ENCODE peak calls at places on chromosomes 2 and 18, in five cellular contexts. E is progenitor cell of endocrine pancreas; W is endothelial cell of umbilical vein; N is NCI-H446 treated with DMSO at 0.1 percent for 48 hours; Y is activated CD4-positive, alpha-beta T cell treated with anti-CD3 and anti-CD28 coated beads for 36 hours. Z is an unnamed sample.

GRCh38 chr2:7014201-7014640 is 97.0 kb downstream of the RNF144A start:
- DNase-seq in Y (peak), W (no peak), E (no peak), N (no peak), Z (peak)

GRCh38 chr18:24103622-24104021 is 35.2 kb upstream of the CABYR start:
- DNase-seq in N (no peak), E (no peak), Y (no peak), W (no peak), Z (no peak)

GRCh38 chr2:239388236-239389151 is 12.3 kb downstream of the HDAC4 start:
- DNase-seq in E (no peak), N (no peak), W (no peak), Y (no peak), Z (no peak)

GRCh38 chr2:120740765-120741513 is 5.3 kb downstream of the GLI2 start:
- DNase-seq in N (no peak), E (peak), Y (no peak), W (no peak), Z (peak)

GRCh38 chr2:37105150-37105549 is 20.8 kb downstream of the GPATCH11 start:
- DNase-seq in N (no peak), W (no peak), E (no peak), Y (no peak), Z (no peak)

GRCh38 chr18:44938396-44939036 is 257.8 kb downstream of the SETBP1 start:
- DNase-seq in Y (no peak), W (peak), N (no peak), E (no peak), Z (peak)

GRCh38 chr2:8391584-8391983 is 290.3 kb upstream of the ID2 start:
- DNase-seq in E (no peak), N (no peak), Y (no peak), W (no peak), Z (peak)

GRCh38 chr18:69838620-69839411 is 108.9 kb downstream of the CD226 start:
- DNase-seq in E (no peak), N (no peak), W (no peak), Y (peak), Z (peak)

GRCh38 chr18:59067873-59068272 is 71.8 kb upstream of the SEC11C start:
- DNase-seq in Y (peak), E (no peak), N (no peak), W (peak), Z (peak)

GRCh38 chr18:11877497-11877896 is 26.3 kb downstream of the CHMP1B start:
- DNase-seq in W (no peak), E (no peak), Y (no peak), N (no peak), Z (no peak)

GRCh38 chr18:55783921-55784320 is 195.9 kb upstream of the TCF4 start:
- DNase-seq in E (no peak), W (no peak), N (peak), Y (no peak), Z (no peak)

GRCh38 chr18:11733031-11733430 is 44.0 kb downstream of the GNAL start:
- DNase-seq in N (no peak), Y (peak), E (peak), W (peak), Z (peak)

GRCh38 chr2:190271783-190272456 is 47.7 kb downstream of the HIBCH start:
- DNase-seq in Y (no peak), N (no peak), W (no peak), E (no peak), Z (no peak)

GRCh38 chr2:127740665-127741287 is 39.5 kb downstream of the SFT2D3 start:
- DNase-seq in N (no peak), Y (no peak), W (no peak), E (no peak), Z (no peak)

GRCh38 chr2:25290811-25291510 is 50.8 kb downstream of the DNMT3A start:
- DNase-seq in Y (no peak), W (peak), E (no peak), N (no peak), Z (peak)

GRCh38 chr18:42801706-42802105 is 313.8 kb downstream of the RIT2 start:
- DNase-seq in N (no peak), Y (no peak), E (no peak), W (no peak), Z (no peak)

GRCh38 chr2:175097297-175097696 is 70.7 kb downstream of the ATF2 start:
- DNase-seq in E (no peak), Y (no peak), W (no peak), N (no peak), Z (no peak)

GRCh38 chr2:213806125-213806726 is 522.0 kb downstream of the SPAG16 start:
- DNase-seq in W (peak), N (peak), E (no peak), Y (no peak), Z (peak)

GRCh38 chr2:239904496-239904895 is 120.6 kb downstream of the NDUFA10 start:
- DNase-seq in E (no peak), N (no peak), Y (no peak), W (no peak), Z (no peak)

GRCh38 chr2:152458441-152458940 is 123.5 kb downstream of the FMNL2 start:
- DNase-seq in W (no peak), Y (no peak), N (no peak), E (no peak), Z (no peak)

GRCh38 chr2:62055724-62056336 is 140.1 kb upstream of the B3GNT2 start:
- DNase-seq in N (no peak), Y (no peak), E (no peak), W (no peak), Z (no peak)

GRCh38 chr2:35447210-35447609 is 908.4 kb upstream of the CRIM1 start:
- DNase-seq in W (no peak), E (no peak), Y (no peak), N (no peak), Z (no peak)

GRCh38 chr2:15571729-15572128 is 10.6 kb upstream of the NBAS start:
- DNase-seq in E (no peak), N (no peak), W (no peak), Y (no peak), Z (no peak)

GRCh38 chr2:27351802-27352598 is 4.6 kb downstream of the GTF3C2 start:
- DNase-seq in W (no peak), Y (peak), N (no peak), E (no peak), Z (no peak)

GRCh38 chr2:44616616-44617266 is 255.0 kb downstream of the CAMKMT start:
- DNase-seq in Y (no peak), E (no peak), N (no peak), W (no peak), Z (no peak)

GRCh38 chr2:133633851-133634250 is 65.6 kb upstream of the NCKAP5 start:
- DNase-seq in N (no peak), Y (no peak), E (no peak), W (no peak), Z (peak)

GRCh38 chr2:20578266-20578894 is 72.5 kb downstream of the HS1BP3 start:
- DNase-seq in E (no peak), Y (no peak), N (no peak), W (no peak), Z (no peak)